ENCODE peak calls at places on chromosomes 6 and 20, in eight cellular contexts. U, N, B, C, Y, A, O and P are unnamed samples.

GRCh38 chr20:33280000-33280680 is 2.9 kb upstream of the BPIFB1 start:
- DNase-seq in N (no peak), A (no peak), Y (peak; percentile 53), C (no peak), U (no peak), O (no peak), B (no peak), P (no peak)

GRCh38 chr6:85865665-85866372 is 223.1 kb upstream of the SYNCRIP start:
- DNase-seq in U (peak; percentile 32), A (peak; percentile 36), Y (peak; percentile 74), O (no peak), N (peak; percentile 79), C (no peak), B (peak; percentile 17), P (peak; percentile 3)

GRCh38 chr20:45892049-45892816 is 1.1 kb downstream of the CTSA start:
- DNase-seq in B (no peak), Y (peak; percentile 44), A (no peak), U (peak; percentile 57), C (no peak), N (peak; percentile 49), O (peak; percentile 58), P (no peak)

GRCh38 chr6:147078106-147078505 is 126.1 kb upstream of the STXBP5 start:
- DNase-seq in Y (no peak), N (no peak), U (no peak), C (no peak), A (no peak), B (no peak), O (no peak), P (no peak)

GRCh38 chr20:38790210-38791053 is 15.1 kb upstream of the PPP1R16B start:
- DNase-seq in O (peak; percentile 47), B (no peak), N (peak; percentile 19), U (no peak), C (no peak), Y (peak; percentile 47), A (no peak), P (peak; percentile 44)

GRCh38 chr6:42778072-42778471 is 3.8 kb upstream of the BICRAL start:
- DNase-seq in U (no peak), Y (no peak), B (no peak), O (no peak), N (no peak), C (no peak), A (no peak), P (no peak)

GRCh38 chr6:28719275-28719940 is 193.7 kb downstream of the GPX5 start:
- DNase-seq in Y (peak; percentile 35), N (no peak), U (no peak), C (no peak), B (no peak), A (no peak), O (no peak), P (no peak)

GRCh38 chr6:53585208-53585903 is 40.5 kb upstream of the GCLC start:
- DNase-seq in U (no peak), A (no peak), C (no peak), Y (no peak), O (no peak), B (no peak), N (no peak), P (peak; percentile 16)

GRCh38 chr6:134111062-134111677 is 58.7 kb upstream of the SLC2A12 start:
- DNase-seq in B (no peak), Y (peak; percentile 82), N (peak; percentile 68), O (peak; percentile 87), A (peak; percentile 13), C (no peak), U (peak; percentile 43), P (peak; percentile 73)

GRCh38 chr20:6707231-6707870 is 60.1 kb upstream of the BMP2 start:
- DNase-seq in Y (no peak), N (no peak), U (no peak), A (no peak), C (no peak), O (no peak), B (no peak), P (no peak)

GRCh38 chr20:48720256-48721020 is 107.4 kb downstream of the PREX1 start:
- DNase-seq in C (no peak), Y (no peak), U (no peak), A (no peak), N (no peak), O (no peak), B (no peak), P (no peak)

GRCh38 chr6:39746795-39747194 is 21.6 kb upstream of the KIF6 start:
- DNase-seq in N (no peak), O (no peak), B (no peak), A (no peak), C (no peak), U (no peak), Y (no peak), P (no peak)

GRCh38 chr6:42403415-42403814 is 48.3 kb downstream of the TRERF1 start:
- DNase-seq in C (no peak), B (no peak), A (no peak), O (no peak), U (peak; percentile 56), N (no peak), Y (no peak), P (no peak)

GRCh38 chr20:32574296-32575226 is 10.6 kb downstream of the NOL4L start:
- DNase-seq in B (peak; percentile 41), O (no peak), Y (no peak), U (no peak), C (no peak), N (peak; percentile 93), A (peak; percentile 67), P (no peak)

GRCh38 chr20:50666709-50667310 is 24.5 kb downstream of the RIPOR3 start:
- DNase-seq in C (no peak), A (no peak), Y (no peak), B (no peak), N (no peak), U (no peak), O (no peak), P (no peak)